ENCODE peak calls at places on chromosomes 1 and 21, in seven cellular contexts. V is GM06990; J is cardiac muscle cell; N is testis; U is stimulated activated CD8-positive, alpha-beta memory T cell treated with anti-CD3 and anti-CD28 coated beads, Interleukin-2, amount 100 ng/mL, for 1 hour; M is stimulated activated CD4-positive, alpha-beta T cell treated with anti-CD3 and anti-CD28 coated beads, Interleukin-1b, Interleukin-23, amount 100 ng/mL, for 4 hours; G is central memory CD8-positive, alpha-beta T cell. I is an unnamed sample.

GRCh38 chr1:53665996-53666395 is 73.0 kb downstream of the GLIS1 start:
- DNase-seq in U (no peak), M (no peak), V (no peak), N (no peak), J (no peak), G (no peak), I (no peak)

GRCh38 chr1:115927971-115928370 is 48.3 kb upstream of the SLC22A15 start:
- DNase-seq in V (no peak), G (no peak), N (no peak), J (no peak), U (no peak), M (no peak), I (no peak)

GRCh38 chr1:236027096-236027495 is 37.8 kb downstream of the NID1 start:
- DNase-seq in J (no peak), U (no peak), N (no peak), G (no peak), V (no peak), M (no peak), I (no peak)

GRCh38 chr1:84077476-84078107 is 66.5 kb upstream of the PRKACB start:
- DNase-seq in J (peak), N (peak), V (peak), U (peak), G (peak), M (peak), I (peak)

GRCh38 chr1:119510046-119510445 is 3.0 kb downstream of the HSD3B1 start:
- DNase-seq in N (no peak), U (no peak), V (no peak), M (no peak), J (no peak), G (no peak), I (no peak)

GRCh38 chr1:95139039-95139438 is 21.9 kb downstream of the TLCD4 start:
- DNase-seq in U (no peak), N (no peak), V (no peak), J (no peak), M (no peak), G (no peak), I (no peak)

GRCh38 chr1:11285883-11286734 is 13.1 kb downstream of the UBIAD1 start:
- DNase-seq in V (no peak), G (no peak), U (no peak), M (no peak), N (no peak), J (peak), I (no peak)

GRCh38 chr1:46026531-46026930 is 105.9 kb downstream of the PIK3R3 start:
- DNase-seq in G (no peak), M (no peak), V (no peak), U (no peak), N (no peak), J (peak), I (no peak)

GRCh38 chr21:41771625-41771945 is 4.7 kb upstream of the RIPK4 start:
- DNase-seq in J (no peak), U (no peak), N (no peak), V (no peak), M (no peak), G (no peak), I (no peak)

GRCh38 chr1:9625761-9626160 is 25.8 kb upstream of the PIK3CD start:
- DNase-seq in U (no peak), V (no peak), M (no peak), G (no peak), N (no peak), J (no peak), I (no peak)

GRCh38 chr1:157487430-157487829 is 64.9 kb downstream of the FCRL5 start:
- DNase-seq in M (no peak), N (no peak), J (no peak), V (no peak), G (no peak), U (no peak), I (no peak)

GRCh38 chr1:223230161-223230881 is 87.3 kb upstream of the TLR5 start:
- DNase-seq in G (no peak), J (no peak), N (no peak), M (no peak), U (no peak), V (no peak), I (no peak)

GRCh38 chr1:95926331-95926730 is 692.3 kb downstream of the RWDD3 start:
- DNase-seq in J (no peak), U (no peak), M (no peak), V (no peak), N (no peak), G (no peak), I (no peak)

GRCh38 chr1:232954594-232955365 is 4.4 kb downstream of the NTPCR start:
- DNase-seq in G (no peak), J (no peak), V (no peak), N (no peak), M (no peak), U (no peak), I (no peak)

GRCh38 chr1:116488052-116488451 is 82.8 kb downstream of the CD58 start:
- DNase-seq in U (no peak), N (no peak), G (no peak), V (no peak), M (no peak), J (peak), I (no peak)

GRCh38 chr1:89125571-89126233 is at the start of gene GBP2:
- DNase-seq in V (peak), N (peak), J (no peak), M (no peak), G (no peak), U (no peak), I (peak)

GRCh38 chr1:225343618-225344017 is 84.2 kb downstream of the LBR start:
- DNase-seq in V (no peak), M (no peak), J (no peak), U (no peak), N (no peak), G (no peak), I (no peak)

GRCh38 chr1:70475023-70475422 is 64.0 kb downstream of the CTH start:
- DNase-seq in V (no peak), M (no peak), U (no peak), N (no peak), G (no peak), J (no peak), I (no peak)

GRCh38 chr1:220441211-220441610 is 86.7 kb upstream of the MARK1 start:
- DNase-seq in G (no peak), U (no peak), V (no peak), N (no peak), J (no peak), M (no peak), I (no peak)

GRCh38 chr1:156803086-156803851 is 13.4 kb downstream of the SH2D2A start:
- DNase-seq in V (no peak), M (no peak), G (no peak), J (no peak), U (no peak), N (no peak), I (no peak)

GRCh38 chr1:54885863-54886723 is 902 bp downstream of the DHCR24 start:
- DNase-seq in J (peak), N (no peak), M (no peak), V (peak), U (no peak), G (no peak), I (no peak)

GRCh38 chr1:218409946-218410510 is 64.9 kb downstream of the TGFB2 start:
- DNase-seq in M (no peak), V (no peak), G (no peak), J (no peak), N (no peak), U (no peak), I (no peak)

GRCh38 chr21:36848875-36849274 is 117.6 kb downstream of the HLCS start:
- DNase-seq in V (no peak), G (no peak), U (no peak), M (no peak), N (no peak), J (no peak), I (no peak)

GRCh38 chr21:32727478-32727727 is 410 bp downstream of the SYNJ1 start:
- DNase-seq in G (peak), V (no peak), M (peak), U (no peak), N (peak), J (no peak), I (no peak)

GRCh38 chr21:43609501-43610340 is 49.6 kb downstream of the HSF2BP start:
- DNase-seq in U (no peak), V (no peak), M (no peak), G (no peak), N (peak), J (peak), I (no peak)

GRCh38 chr1:2189459-2190425 is 4.8 kb downstream of the FAAP20 start:
- DNase-seq in M (peak), G (peak), J (peak), N (peak), V (peak), U (peak), I (peak)

GRCh38 chr1:154304664-154305337 is 16.1 kb upstream of the AQP10 start:
- DNase-seq in G (no peak), U (no peak), V (peak), M (no peak), J (no peak), N (no peak), I (no peak)

GRCh38 chr1:119009300-119009660 is 21.1 kb upstream of the TBX15 start:
- DNase-seq in V (no peak), G (no peak), J (no peak), M (no peak), N (no peak), U (no peak), I (no peak)

GRCh38 chr1:232471250-232471649 is 158.7 kb downstream of the SIPA1L2 start:
- DNase-seq in M (no peak), N (no peak), J (no peak), G (no peak), U (no peak), V (no peak), I (no peak)

GRCh38 chr1:15155760-15156743 is 2.5 kb downstream of the TMEM51 start:
- DNase-seq in U (no peak), G (no peak), J (no peak), V (no peak), M (no peak), N (no peak), I (no peak)

GRCh38 chr1:15836772-15837669 is 10.5 kb upstream of the SPEN start:
- DNase-seq in M (peak), J (no peak), N (peak), G (peak), V (peak), U (peak), I (no peak)

GRCh38 chr1:62321438-62321837 is 2.2 kb upstream of the KANK4 start:
- DNase-seq in V (no peak), J (no peak), G (no peak), U (no peak), N (no peak), M (no peak), I (no peak)

GRCh38 chr1:44316231-44316759 is 38.8 kb downstream of the ERI3 start:
- DNase-seq in V (peak), J (no peak), U (no peak), M (no peak), G (no peak), N (no peak), I (no peak)

GRCh38 chr1:150210741-150211140 is 25.2 kb downstream of the ANP32E start:
- DNase-seq in U (no peak), G (no peak), J (no peak), V (no peak), N (no peak), M (no peak), I (no peak)

GRCh38 chr1:24850353-24850905 is 79.6 kb downstream of the RUNX3 start:
- DNase-seq in V (no peak), U (no peak), M (no peak), G (no peak), J (no peak), N (no peak), I (no peak)

GRCh38 chr1:180633092-180634045 is 1.5 kb downstream of the XPR1 start:
- DNase-seq in G (no peak), V (no peak), N (no peak), U (no peak), M (no peak), J (peak), I (no peak)

GRCh38 chr1:31239653-31240241 is at the start of gene NKAIN1:
- DNase-seq in U (no peak), G (no peak), N (no peak), J (peak), V (no peak), M (no peak), I (no peak)

GRCh38 chr1:89608627-89609338 is 24.1 kb upstream of the LRRC8C start:
- DNase-seq in N (no peak), G (peak), M (peak), U (no peak), J (no peak), V (no peak), I (no peak)

GRCh38 chr1:209335090-209335692 is 248.3 kb upstream of the CAMK1G start:
- DNase-seq in N (peak), U (no peak), J (peak), M (no peak), V (no peak), G (no peak), I (peak)

GRCh38 chr1:203600782-203601513 is 25.7 kb upstream of the ATP2B4 start:
- DNase-seq in N (no peak), M (no peak), G (no peak), J (peak), U (no peak), V (no peak), I (no peak)